ENCODE peak calls at places on chromosomes 7 and 10, in seven cellular contexts. One of them, this sample, is unnamed.

GRCh38 chr7:140008755-140009610 is 53.8 kb downstream of the PARP12 start:
- DNase-seq in NT2/D1: no peak
- DNase-seq in stimulated activated CD8-positive, alpha-beta memory T cell treated with anti-CD3 and anti-CD28 coated beads, Interleukin-12 subunit alpha, Interleukin-12 subunit beta, amount 100 ng/mL, for 4 hours: no peak
- DNase-seq in stromal cell of bone marrow: no peak
- DNase-seq in A549: no peak
- DNase-seq in activated effector memory CD4-positive, alpha-beta T cell treated with Interleukin-2 at 50 U/mL for 16 hours: no peak
- DNase-seq in foreskin fibroblast: no peak
- DNase-seq in this sample: no peak

GRCh38 chr7:82049442-82049841 is 279.6 kb upstream of the HGF start:
- DNase-seq in foreskin fibroblast: no peak
- DNase-seq in NT2/D1: no peak
- DNase-seq in activated effector memory CD4-positive, alpha-beta T cell treated with Interleukin-2 at 50 U/mL for 16 hours: no peak
- DNase-seq in A549: peak; percentile 98
- DNase-seq in stromal cell of bone marrow: no peak
- DNase-seq in stimulated activated CD8-positive, alpha-beta memory T cell treated with anti-CD3 and anti-CD28 coated beads, Interleukin-12 subunit alpha, Interleukin-12 subunit beta, amount 100 ng/mL, for 4 hours: no peak
- DNase-seq in this sample: peak; percentile 33

GRCh38 chr7:30858576-30858975 is 53.1 kb upstream of the AQP1 start:
- DNase-seq in stromal cell of bone marrow: no peak
- DNase-seq in foreskin fibroblast: no peak
- DNase-seq in A549: no peak
- DNase-seq in activated effector memory CD4-positive, alpha-beta T cell treated with Interleukin-2 at 50 U/mL for 16 hours: no peak
- DNase-seq in stimulated activated CD8-positive, alpha-beta memory T cell treated with anti-CD3 and anti-CD28 coated beads, Interleukin-12 subunit alpha, Interleukin-12 subunit beta, amount 100 ng/mL, for 4 hours: no peak
- DNase-seq in NT2/D1: no peak
- DNase-seq in this sample: no peak

GRCh38 chr7:110676785-110677184 is 414.1 kb upstream of the LRRN3 start:
- DNase-seq in foreskin fibroblast: no peak
- DNase-seq in A549: peak; percentile 42
- DNase-seq in activated effector memory CD4-positive, alpha-beta T cell treated with Interleukin-2 at 50 U/mL for 16 hours: no peak
- DNase-seq in stromal cell of bone marrow: no peak
- DNase-seq in NT2/D1: no peak
- DNase-seq in stimulated activated CD8-positive, alpha-beta memory T cell treated with anti-CD3 and anti-CD28 coated beads, Interleukin-12 subunit alpha, Interleukin-12 subunit beta, amount 100 ng/mL, for 4 hours: no peak
- DNase-seq in this sample: no peak

GRCh38 chr10:70418713-70419112 is 14.8 kb downstream of the EIF4EBP2 start:
- DNase-seq in stromal cell of bone marrow: no peak
- DNase-seq in foreskin fibroblast: no peak
- DNase-seq in A549: no peak
- DNase-seq in NT2/D1: no peak
- DNase-seq in activated effector memory CD4-positive, alpha-beta T cell treated with Interleukin-2 at 50 U/mL for 16 hours: no peak
- DNase-seq in stimulated activated CD8-positive, alpha-beta memory T cell treated with anti-CD3 and anti-CD28 coated beads, Interleukin-12 subunit alpha, Interleukin-12 subunit beta, amount 100 ng/mL, for 4 hours: no peak
- DNase-seq in this sample: no peak

GRCh38 chr10:48287417-48288391 is 13.2 kb upstream of the FRMPD2 start:
- DNase-seq in A549: no peak
- DNase-seq in foreskin fibroblast: no peak
- DNase-seq in NT2/D1: no peak
- DNase-seq in stromal cell of bone marrow: no peak
- DNase-seq in stimulated activated CD8-positive, alpha-beta memory T cell treated with anti-CD3 and anti-CD28 coated beads, Interleukin-12 subunit alpha, Interleukin-12 subunit beta, amount 100 ng/mL, for 4 hours: no peak
- DNase-seq in activated effector memory CD4-positive, alpha-beta T cell treated with Interleukin-2 at 50 U/mL for 16 hours: no peak
- DNase-seq in this sample: peak; percentile 22

GRCh38 chr10:58477122-58477521 is 35.5 kb upstream of the BICC1 start:
- DNase-seq in stimulated activated CD8-positive, alpha-beta memory T cell treated with anti-CD3 and anti-CD28 coated beads, Interleukin-12 subunit alpha, Interleukin-12 subunit beta, amount 100 ng/mL, for 4 hours: no peak
- DNase-seq in stromal cell of bone marrow: peak; percentile 57
- DNase-seq in NT2/D1: peak; percentile 32
- DNase-seq in A549: no peak
- DNase-seq in foreskin fibroblast: peak; percentile 30
- DNase-seq in activated effector memory CD4-positive, alpha-beta T cell treated with Interleukin-2 at 50 U/mL for 16 hours: no peak
- DNase-seq in this sample: no peak

GRCh38 chr7:27242580-27243339 is at the start of gene EVX1:
- DNase-seq in stromal cell of bone marrow: no peak
- DNase-seq in stimulated activated CD8-positive, alpha-beta memory T cell treated with anti-CD3 and anti-CD28 coated beads, Interleukin-12 subunit alpha, Interleukin-12 subunit beta, amount 100 ng/mL, for 4 hours: no peak
- DNase-seq in foreskin fibroblast: no peak
- DNase-seq in NT2/D1: no peak
- DNase-seq in activated effector memory CD4-positive, alpha-beta T cell treated with Interleukin-2 at 50 U/mL for 16 hours: no peak
- DNase-seq in A549: peak; percentile 13
- DNase-seq in this sample: no peak

GRCh38 chr7:44497151-44498013 is 6.9 kb upstream of the NUDCD3 start:
- DNase-seq in stromal cell of bone marrow: no peak
- DNase-seq in A549: no peak
- DNase-seq in foreskin fibroblast: no peak
- DNase-seq in activated effector memory CD4-positive, alpha-beta T cell treated with Interleukin-2 at 50 U/mL for 16 hours: no peak
- DNase-seq in NT2/D1: no peak
- DNase-seq in stimulated activated CD8-positive, alpha-beta memory T cell treated with anti-CD3 and anti-CD28 coated beads, Interleukin-12 subunit alpha, Interleukin-12 subunit beta, amount 100 ng/mL, for 4 hours: no peak
- DNase-seq in this sample: no peak

GRCh38 chr7:112252691-112253090 is 46.2 kb downstream of the ZNF277 start:
- DNase-seq in NT2/D1: no peak
- DNase-seq in activated effector memory CD4-positive, alpha-beta T cell treated with Interleukin-2 at 50 U/mL for 16 hours: no peak
- DNase-seq in A549: no peak
- DNase-seq in stromal cell of bone marrow: no peak
- DNase-seq in foreskin fibroblast: no peak
- DNase-seq in stimulated activated CD8-positive, alpha-beta memory T cell treated with anti-CD3 and anti-CD28 coated beads, Interleukin-12 subunit alpha, Interleukin-12 subunit beta, amount 100 ng/mL, for 4 hours: no peak
- DNase-seq in this sample: no peak

GRCh38 chr10:8050561-8051108 is 3.9 kb upstream of the GATA3 start:
- DNase-seq in stimulated activated CD8-positive, alpha-beta memory T cell treated with anti-CD3 and anti-CD28 coated beads, Interleukin-12 subunit alpha, Interleukin-12 subunit beta, amount 100 ng/mL, for 4 hours: no peak
- DNase-seq in NT2/D1: no peak
- DNase-seq in activated effector memory CD4-positive, alpha-beta T cell treated with Interleukin-2 at 50 U/mL for 16 hours: no peak
- DNase-seq in A549: peak; percentile 78
- DNase-seq in stromal cell of bone marrow: no peak
- DNase-seq in foreskin fibroblast: no peak
- DNase-seq in this sample: no peak

GRCh38 chr10:1486841-1487240 is 250.5 kb downstream of the ADARB2 start:
- DNase-seq in activated effector memory CD4-positive, alpha-beta T cell treated with Interleukin-2 at 50 U/mL for 16 hours: no peak
- DNase-seq in stromal cell of bone marrow: no peak
- DNase-seq in NT2/D1: no peak
- DNase-seq in foreskin fibroblast: no peak
- DNase-seq in A549: no peak
- DNase-seq in stimulated activated CD8-positive, alpha-beta memory T cell treated with anti-CD3 and anti-CD28 coated beads, Interleukin-12 subunit alpha, Interleukin-12 subunit beta, amount 100 ng/mL, for 4 hours: no peak
- DNase-seq in this sample: no peak

GRCh38 chr7:28433604-28434254 is 21.4 kb downstream of the CREB5 start:
- DNase-seq in NT2/D1: peak; percentile 88
- DNase-seq in foreskin fibroblast: no peak
- DNase-seq in A549: no peak
- DNase-seq in stromal cell of bone marrow: no peak
- DNase-seq in stimulated activated CD8-positive, alpha-beta memory T cell treated with anti-CD3 and anti-CD28 coated beads, Interleukin-12 subunit alpha, Interleukin-12 subunit beta, amount 100 ng/mL, for 4 hours: no peak
- DNase-seq in activated effector memory CD4-positive, alpha-beta T cell treated with Interleukin-2 at 50 U/mL for 16 hours: no peak
- DNase-seq in this sample: peak; percentile 46

GRCh38 chr10:69363666-69364065 is 53.1 kb downstream of the TACR2 start:
- DNase-seq in A549: no peak
- DNase-seq in foreskin fibroblast: no peak
- DNase-seq in stromal cell of bone marrow: no peak
- DNase-seq in NT2/D1: no peak
- DNase-seq in activated effector memory CD4-positive, alpha-beta T cell treated with Interleukin-2 at 50 U/mL for 16 hours: no peak
- DNase-seq in stimulated activated CD8-positive, alpha-beta memory T cell treated with anti-CD3 and anti-CD28 coated beads, Interleukin-12 subunit alpha, Interleukin-12 subunit beta, amount 100 ng/mL, for 4 hours: no peak
- DNase-seq in this sample: no peak

GRCh38 chr7:151051108-151051507 is 2.8 kb downstream of the ASIC3 start:
- DNase-seq in A549: no peak
- DNase-seq in stimulated activated CD8-positive, alpha-beta memory T cell treated with anti-CD3 and anti-CD28 coated beads, Interleukin-12 subunit alpha, Interleukin-12 subunit beta, amount 100 ng/mL, for 4 hours: peak; percentile 23
- DNase-seq in stromal cell of bone marrow: no peak
- DNase-seq in activated effector memory CD4-positive, alpha-beta T cell treated with Interleukin-2 at 50 U/mL for 16 hours: peak; percentile 35
- DNase-seq in NT2/D1: peak; percentile 83
- DNase-seq in foreskin fibroblast: peak; percentile 74
- DNase-seq in this sample: no peak

GRCh38 chr7:155916926-155917655 is 104.8 kb upstream of the SHH start:
- DNase-seq in NT2/D1: no peak
- DNase-seq in activated effector memory CD4-positive, alpha-beta T cell treated with Interleukin-2 at 50 U/mL for 16 hours: no peak
- DNase-seq in A549: peak; percentile 23
- DNase-seq in foreskin fibroblast: no peak
- DNase-seq in stimulated activated CD8-positive, alpha-beta memory T cell treated with anti-CD3 and anti-CD28 coated beads, Interleukin-12 subunit alpha, Interleukin-12 subunit beta, amount 100 ng/mL, for 4 hours: no peak
- DNase-seq in stromal cell of bone marrow: no peak
- DNase-seq in this sample: no peak

GRCh38 chr10:91162050-91162494 is 58.4 kb upstream of the PCGF5 start:
- DNase-seq in foreskin fibroblast: peak; percentile 38
- DNase-seq in NT2/D1: no peak
- DNase-seq in stimulated activated CD8-positive, alpha-beta memory T cell treated with anti-CD3 and anti-CD28 coated beads, Interleukin-12 subunit alpha, Interleukin-12 subunit beta, amount 100 ng/mL, for 4 hours: no peak
- DNase-seq in activated effector memory CD4-positive, alpha-beta T cell treated with Interleukin-2 at 50 U/mL for 16 hours: no peak
- DNase-seq in A549: peak; percentile 28
- DNase-seq in stromal cell of bone marrow: no peak
- DNase-seq in this sample: no peak

GRCh38 chr7:120805636-120806388 is 52.1 kb downstream of the TSPAN12 start:
- DNase-seq in A549: peak; percentile 59
- DNase-seq in activated effector memory CD4-positive, alpha-beta T cell treated with Interleukin-2 at 50 U/mL for 16 hours: no peak
- DNase-seq in foreskin fibroblast: peak; percentile 20
- DNase-seq in NT2/D1: peak; percentile 63
- DNase-seq in stimulated activated CD8-positive, alpha-beta memory T cell treated with anti-CD3 and anti-CD28 coated beads, Interleukin-12 subunit alpha, Interleukin-12 subunit beta, amount 100 ng/mL, for 4 hours: no peak
- DNase-seq in stromal cell of bone marrow: peak; percentile 48
- DNase-seq in this sample: peak; percentile 59

GRCh38 chr10:122838880-122839279 is 6.8 kb downstream of the CUZD1 start:
- DNase-seq in foreskin fibroblast: no peak
- DNase-seq in A549: no peak
- DNase-seq in stimulated activated CD8-positive, alpha-beta memory T cell treated with anti-CD3 and anti-CD28 coated beads, Interleukin-12 subunit alpha, Interleukin-12 subunit beta, amount 100 ng/mL, for 4 hours: no peak
- DNase-seq in activated effector memory CD4-positive, alpha-beta T cell treated with Interleukin-2 at 50 U/mL for 16 hours: no peak
- DNase-seq in stromal cell of bone marrow: no peak
- DNase-seq in NT2/D1: no peak
- DNase-seq in this sample: no peak

GRCh38 chr10:126387041-126387908 is 1.0 kb downstream of the ADAM12 start:
- DNase-seq in NT2/D1: peak; percentile 35
- DNase-seq in activated effector memory CD4-positive, alpha-beta T cell treated with Interleukin-2 at 50 U/mL for 16 hours: peak; percentile 45
- DNase-seq in foreskin fibroblast: peak; percentile 66
- DNase-seq in stimulated activated CD8-positive, alpha-beta memory T cell treated with anti-CD3 and anti-CD28 coated beads, Interleukin-12 subunit alpha, Interleukin-12 subunit beta, amount 100 ng/mL, for 4 hours: no peak
- DNase-seq in A549: peak; percentile 66
- DNase-seq in stromal cell of bone marrow: peak; percentile 68
- DNase-seq in this sample: peak; percentile 80

GRCh38 chr10:5073659-5074058 is 20.6 kb upstream of the AKR1C3 start:
- DNase-seq in stimulated activated CD8-positive, alpha-beta memory T cell treated with anti-CD3 and anti-CD28 coated beads, Interleukin-12 subunit alpha, Interleukin-12 subunit beta, amount 100 ng/mL, for 4 hours: no peak
- DNase-seq in NT2/D1: no peak
- DNase-seq in foreskin fibroblast: no peak
- DNase-seq in A549: no peak
- DNase-seq in stromal cell of bone marrow: no peak
- DNase-seq in activated effector memory CD4-positive, alpha-beta T cell treated with Interleukin-2 at 50 U/mL for 16 hours: no peak
- DNase-seq in this sample: no peak

GRCh38 chr10:50501899-50502556 is 121.7 kb downstream of the SGMS1 start:
- DNase-seq in activated effector memory CD4-positive, alpha-beta T cell treated with Interleukin-2 at 50 U/mL for 16 hours: no peak
- DNase-seq in foreskin fibroblast: no peak
- DNase-seq in A549: peak; percentile 24
- DNase-seq in stimulated activated CD8-positive, alpha-beta memory T cell treated with anti-CD3 and anti-CD28 coated beads, Interleukin-12 subunit alpha, Interleukin-12 subunit beta, amount 100 ng/mL, for 4 hours: no peak
- DNase-seq in NT2/D1: no peak
- DNase-seq in stromal cell of bone marrow: no peak
- DNase-seq in this sample: no peak

GRCh38 chr10:6600224-6600987 is 20.3 kb upstream of the PRKCQ start:
- DNase-seq in A549: no peak
- DNase-seq in foreskin fibroblast: no peak
- DNase-seq in NT2/D1: no peak
- DNase-seq in stimulated activated CD8-positive, alpha-beta memory T cell treated with anti-CD3 and anti-CD28 coated beads, Interleukin-12 subunit alpha, Interleukin-12 subunit beta, amount 100 ng/mL, for 4 hours: no peak
- DNase-seq in stromal cell of bone marrow: no peak
- DNase-seq in activated effector memory CD4-positive, alpha-beta T cell treated with Interleukin-2 at 50 U/mL for 16 hours: no peak
- DNase-seq in this sample: no peak

GRCh38 chr7:129222064-129222463 is 2.8 kb upstream of the AHCYL2 start:
- DNase-seq in foreskin fibroblast: no peak
- DNase-seq in activated effector memory CD4-positive, alpha-beta T cell treated with Interleukin-2 at 50 U/mL for 16 hours: no peak
- DNase-seq in stromal cell of bone marrow: no peak
- DNase-seq in A549: no peak
- DNase-seq in NT2/D1: no peak
- DNase-seq in stimulated activated CD8-positive, alpha-beta memory T cell treated with anti-CD3 and anti-CD28 coated beads, Interleukin-12 subunit alpha, Interleukin-12 subunit beta, amount 100 ng/mL, for 4 hours: no peak
- DNase-seq in this sample: no peak

GRCh38 chr7:129724796-129725195 is 113.3 kb downstream of the NRF1 start:
- DNase-seq in NT2/D1: no peak
- DNase-seq in foreskin fibroblast: no peak
- DNase-seq in stromal cell of bone marrow: no peak
- DNase-seq in activated effector memory CD4-positive, alpha-beta T cell treated with Interleukin-2 at 50 U/mL for 16 hours: no peak
- DNase-seq in stimulated activated CD8-positive, alpha-beta memory T cell treated with anti-CD3 and anti-CD28 coated beads, Interleukin-12 subunit alpha, Interleukin-12 subunit beta, amount 100 ng/mL, for 4 hours: no peak
- DNase-seq in A549: no peak
- DNase-seq in this sample: no peak